ENCODE peak calls at places on chromosomes 5 and 9, in seven cellular contexts. G, Z, V, S, K, P and M are unnamed samples.

GRCh38 chr9:93648181-93648580 is 71.8 kb downstream of the PHF2 start:
- DNase-seq in G (no peak), Z (no peak), V (peak), S (no peak), K (no peak), P (no peak), M (no peak)

GRCh38 chr9:34510032-34510431 is 12.8 kb downstream of the ENHO start:
- DNase-seq in G (no peak), Z (no peak), V (no peak), S (no peak), K (no peak), P (no peak), M (no peak)

GRCh38 chr5:176870110-176870591 is 29.0 kb downstream of the HK3 start:
- DNase-seq in G (peak), Z (no peak), V (no peak), S (no peak), K (no peak), P (no peak), M (peak)

GRCh38 chr5:33659526-33660169 is 218.9 kb downstream of the TARS1 start:
- DNase-seq in G (no peak), Z (no peak), V (no peak), S (no peak), K (no peak), P (no peak), M (no peak)

GRCh38 chr5:74865799-74866652 is at the start of gene FAM169A:
- DNase-seq in G (peak), Z (peak), V (no peak), S (no peak), K (peak), P (peak), M (peak)

GRCh38 chr5:39702928-39703327 is 278.1 kb upstream of the DAB2 start:
- DNase-seq in G (no peak), Z (no peak), V (no peak), S (no peak), K (no peak), P (no peak), M (no peak)

GRCh38 chr5:32734822-32735378 is 23.8 kb downstream of the NPR3 start:
- DNase-seq in G (peak), Z (no peak), V (no peak), S (no peak), K (no peak), P (no peak), M (no peak)

GRCh38 chr9:114611516-114612271 is 603 bp downstream of the TMEM268 start:
- DNase-seq in G (peak), Z (peak), V (peak), S (no peak), K (peak), P (peak), M (peak)

GRCh38 chr9:116756995-116757394 is 69.9 kb downstream of the TRIM32 start:
- DNase-seq in G (peak), Z (no peak), V (no peak), S (no peak), K (no peak), P (no peak), M (no peak)

GRCh38 chr5:127550652-127551409 is 33.4 kb downstream of the PRRC1 start:
- DNase-seq in G (no peak), Z (no peak), V (no peak), S (no peak), K (no peak), P (no peak), M (no peak)

GRCh38 chr9:137300607-137301085 is 1.4 kb downstream of the NRARP start:
- DNase-seq in G (peak), Z (no peak), V (no peak), S (no peak), K (no peak), P (peak), M (peak)

GRCh38 chr9:127778280-127779135 is at the start of gene SH2D3C:
- DNase-seq in G (no peak), Z (peak), V (no peak), S (no peak), K (no peak), P (no peak), M (peak)

GRCh38 chr9:126985870-126986498 is 71.4 kb downstream of the RALGPS1 start:
- DNase-seq in G (no peak), Z (peak), V (peak), S (no peak), K (peak), P (no peak), M (no peak)

GRCh38 chr5:76542887-76543690 is 80.1 kb downstream of the F2RL2 start:
- DNase-seq in G (peak), Z (peak), V (no peak), S (no peak), K (no peak), P (no peak), M (peak)

GRCh38 chr9:78592866-78593265 is 295.9 kb downstream of the PSAT1 start:
- DNase-seq in G (no peak), Z (no peak), V (no peak), S (peak), K (no peak), P (no peak), M (no peak)

GRCh38 chr9:132756214-132756799 is 86.0 kb downstream of the GTF3C4 start:
- DNase-seq in G (no peak), Z (no peak), V (no peak), S (no peak), K (no peak), P (no peak), M (no peak)

GRCh38 chr5:2887401-2888348 is 136.2 kb upstream of the IRX2 start:
- DNase-seq in G (no peak), Z (no peak), V (no peak), S (no peak), K (no peak), P (no peak), M (no peak)